ENCODE peak calls at places on chromosomes 2 and 18, in eight cellular contexts. T is NCI-H774; B is T-helper 2 cell; K is A172; J is astrocyte of the spinal cord; N is fibroblast of villous mesenchyme; S is GM04504; E is stimulated activated CD4-positive, alpha-beta T cell treated with anti-CD3 and anti-CD28 coated beads, Interleukin-4, amount 100 ng/mL, for 1 hour. Q is an unnamed sample.

GRCh38 chr2:64296150-64296500 is 151.9 kb upstream of the PELI1 start:
- DNase-seq in T (no peak), B (no peak), K (no peak), J (no peak), N (peak), S (no peak), E (peak), Q (no peak)

GRCh38 chr2:241799522-241800197 is 9.3 kb upstream of the NEU4 start:
- DNase-seq in T (no peak), B (no peak), K (no peak), J (no peak), N (no peak), S (no peak), E (no peak), Q (no peak)

GRCh38 chr2:192741889-192742288 is 547.2 kb upstream of the TMEFF2 start:
- DNase-seq in T (no peak), B (no peak), K (peak), J (no peak), N (no peak), S (no peak), E (no peak), Q (no peak)

GRCh38 chr2:232988444-232988843 is 24.6 kb downstream of the NGEF start:
- DNase-seq in T (no peak), B (no peak), K (peak), J (peak), N (peak), S (peak), E (no peak), Q (no peak)

GRCh38 chr2:142180820-142181533 is 50.2 kb upstream of the LRP1B start:
- DNase-seq in T (no peak), B (no peak), K (peak), J (no peak), N (peak), S (no peak), E (no peak), Q (no peak)

GRCh38 chr2:24917086-24917485 is 3.0 kb downstream of the ADCY3 start:
- DNase-seq in T (no peak), B (no peak), K (no peak), J (no peak), N (peak), S (no peak), E (no peak), Q (no peak)

GRCh38 chr18:62611395-62612241 is 88.8 kb downstream of the ZCCHC2 start:
- DNase-seq in T (no peak), B (no peak), K (no peak), J (peak), N (no peak), S (no peak), E (no peak), Q (no peak)

GRCh38 chr2:143901185-143901842 is 618.6 kb downstream of the ZEB2 start:
- DNase-seq in T (no peak), B (no peak), K (peak), J (peak), N (peak), S (peak), E (no peak), Q (no peak)

GRCh38 chr2:44170337-44170736 is 1.7 kb downstream of the PPM1B start:
- DNase-seq in T (no peak), B (no peak), K (peak), J (peak), N (peak), S (no peak), E (no peak), Q (no peak)

GRCh38 chr2:192250961-192251360 is 56.2 kb upstream of the TMEFF2 start:
- DNase-seq in T (no peak), B (no peak), K (no peak), J (no peak), N (no peak), S (no peak), E (no peak), Q (no peak)

GRCh38 chr2:161208527-161209139 is 48.4 kb downstream of the TANK start:
- DNase-seq in T (no peak), B (no peak), K (peak), J (peak), N (peak), S (peak), E (no peak), Q (no peak)

GRCh38 chr2:75719616-75720015 is 8.9 kb upstream of the GCFC2 start:
- DNase-seq in T (no peak), B (no peak), K (no peak), J (no peak), N (no peak), S (no peak), E (no peak), Q (no peak)

GRCh38 chr2:239201884-239202283 is 198.9 kb downstream of the HDAC4 start:
- DNase-seq in T (no peak), B (no peak), K (no peak), J (no peak), N (no peak), S (no peak), E (no peak), Q (no peak)

GRCh38 chr2:15882761-15883497 is 57.4 kb upstream of the MYCN start:
- DNase-seq in T (no peak), B (no peak), K (no peak), J (no peak), N (no peak), S (no peak), E (no peak), Q (no peak)

GRCh38 chr2:157782057-157782845 is 93.9 kb downstream of the ACVR1 start:
- DNase-seq in T (no peak), B (no peak), K (no peak), J (no peak), N (peak), S (no peak), E (no peak), Q (peak)

GRCh38 chr18:25283769-25284168 is 68.2 kb downstream of the ZNF521 start:
- DNase-seq in T (no peak), B (no peak), K (no peak), J (no peak), N (no peak), S (no peak), E (no peak), Q (no peak)

GRCh38 chr2:192195548-192196418 is 1.1 kb upstream of the TMEFF2 start:
- DNase-seq in T (no peak), B (no peak), K (peak), J (peak), N (peak), S (no peak), E (peak), Q (no peak)

GRCh38 chr2:85243101-85244072 is 84.4 kb downstream of the TGOLN2 start:
- DNase-seq in T (no peak), B (no peak), K (no peak), J (peak), N (no peak), S (no peak), E (peak), Q (no peak)

GRCh38 chr2:239684271-239684670 is 283.5 kb upstream of the HDAC4 start:
- DNase-seq in T (no peak), B (no peak), K (no peak), J (no peak), N (no peak), S (no peak), E (no peak), Q (no peak)

GRCh38 chr2:54536720-54537119 is 80.6 kb downstream of the SPTBN1 start:
- DNase-seq in T (no peak), B (no peak), K (no peak), J (no peak), N (no peak), S (no peak), E (no peak), Q (no peak)

GRCh38 chr2:219430633-219431615 is 3.7 kb upstream of the SPEG start:
- DNase-seq in T (no peak), B (no peak), K (peak), J (peak), N (peak), S (no peak), E (no peak), Q (no peak)

GRCh38 chr18:36862182-36862581 is 33.3 kb downstream of the KIAA1328 start:
- DNase-seq in T (no peak), B (no peak), K (no peak), J (no peak), N (no peak), S (no peak), E (no peak), Q (no peak)

GRCh38 chr2:39631715-39632114 is 34.0 kb upstream of the TMEM178A start:
- DNase-seq in T (no peak), B (no peak), K (peak), J (peak), N (peak), S (peak), E (no peak), Q (no peak)

GRCh38 chr2:149679286-149679685 is 91.7 kb upstream of the MMADHC start:
- DNase-seq in T (no peak), B (no peak), K (peak), J (peak), N (peak), S (peak), E (no peak), Q (no peak)

GRCh38 chr2:62383843-62384242 is 122.2 kb downstream of the TMEM17 start:
- DNase-seq in T (no peak), B (no peak), K (peak), J (peak), N (no peak), S (no peak), E (no peak), Q (no peak)

GRCh38 chr2:169480079-169480465 is 778 bp downstream of the BBS5 start:
- DNase-seq in T (no peak), B (no peak), K (no peak), J (peak), N (peak), S (no peak), E (no peak), Q (no peak)

GRCh38 chr2:147538088-147538487 is 306.7 kb upstream of the ACVR2A start:
- DNase-seq in T (no peak), B (no peak), K (no peak), J (no peak), N (peak), S (peak), E (no peak), Q (no peak)

GRCh38 chr2:15984367-15985255 is 44.3 kb downstream of the MYCN start:
- DNase-seq in T (no peak), B (no peak), K (no peak), J (no peak), N (no peak), S (no peak), E (no peak), Q (no peak)